ENCODE peak calls at places on chromosomes 5 and 9, in six cellular contexts. O is heart right ventricle, U is retinal pigment epithelial cell, M is NCI-H1417, S is psoas muscle, H is BE2C. Z is an unnamed sample.
A peak's percentile ranks its signal among the peaks of the same experiment; 100 is the strongest.

GRCh38 chr5:111071413-111071812 is at the start of gene TSLP:
- DNase-seq in O (no peak), U (no peak), M (no peak), S (no peak), H (no peak), Z (no peak)

GRCh38 chr9:121942866-121943265 is 150.2 kb downstream of the TTLL11 start:
- DNase-seq in O (no peak), U (no peak), M (no peak), S (no peak), H (no peak), Z (no peak)

GRCh38 chr9:118281787-118282186 is 577.6 kb downstream of the TLR4 start:
- DNase-seq in O (no peak), U (no peak), M (peak; percentile 11), S (no peak), H (no peak), Z (no peak)

GRCh38 chr5:6766558-6767191 is 53.4 kb downstream of the TENT4A start:
- DNase-seq in O (peak; percentile 89), U (peak; percentile 47), M (peak; percentile 99), S (peak; percentile 95), H (peak; percentile 96), Z (peak; percentile 91)

GRCh38 chr5:91373600-91373999 is 9.5 kb downstream of the ARRDC3 start:
- DNase-seq in O (no peak), U (no peak), M (no peak), S (no peak), H (no peak), Z (no peak)

GRCh38 chr9:126805546-126806262 is 864 bp downstream of the ZBTB43 start:
- DNase-seq in O (peak; percentile 56), U (no peak), M (peak; percentile 38), S (peak; percentile 94), H (peak; percentile 49), Z (peak; percentile 73)

GRCh38 chr5:132475939-132476852 is 14.4 kb downstream of the IRF1 start:
- DNase-seq in O (no peak), U (no peak), M (no peak), S (no peak), H (no peak), Z (no peak)

GRCh38 chr5:139640432-139641115 is 7.6 kb upstream of the CXXC5 start:
- DNase-seq in O (no peak), U (no peak), M (no peak), S (peak; percentile 82), H (no peak), Z (no peak)

GRCh38 chr5:177995691-177996595 is at the start of gene PROP1:
- DNase-seq in O (no peak), U (no peak), M (no peak), S (no peak), H (no peak), Z (no peak)

GRCh38 chr5:149421372-149421685 is 42.2 kb upstream of the IL17B start:
- DNase-seq in O (no peak), U (no peak), M (no peak), S (no peak), H (no peak), Z (no peak)

GRCh38 chr9:37503736-37504135 is 18.0 kb downstream of the POLR1E start:
- DNase-seq in O (no peak), U (no peak), M (no peak), S (no peak), H (no peak), Z (no peak)

GRCh38 chr5:135493406-135494180 is 41.4 kb upstream of the TIFAB start:
- DNase-seq in O (no peak), U (peak; percentile 59), M (no peak), S (no peak), H (no peak), Z (no peak)

GRCh38 chr9:76177924-76178323 is 216.3 kb downstream of the RFK start:
- DNase-seq in O (no peak), U (no peak), M (no peak), S (no peak), H (no peak), Z (no peak)

GRCh38 chr9:136853596-136854112 is 1.5 kb downstream of the MAMDC4 start:
- DNase-seq in O (peak; percentile 10), U (no peak), M (no peak), S (peak; percentile 54), H (no peak), Z (peak; percentile 39)

GRCh38 chr9:114898741-114899140 is 31.6 kb downstream of the TNFSF8 start:
- DNase-seq in O (peak; percentile 31), U (no peak), M (no peak), S (no peak), H (no peak), Z (peak; percentile 73)

GRCh38 chr9:113579270-113580040 is 115.9 kb downstream of the RGS3 start:
- DNase-seq in O (no peak), U (no peak), M (peak; percentile 22), S (peak; percentile 71), H (no peak), Z (peak; percentile 77)

GRCh38 chr5:157540707-157541451 is 34.7 kb downstream of the ADAM19 start:
- DNase-seq in O (peak; percentile 45), U (no peak), M (no peak), S (peak; percentile 72), H (no peak), Z (peak; percentile 77)

GRCh38 chr9:92455217-92455616 is 27.1 kb downstream of the ASPN start:
- DNase-seq in O (no peak), U (no peak), M (peak; percentile 29), S (no peak), H (no peak), Z (no peak)

GRCh38 chr5:36614657-36615308 is 8.4 kb downstream of the SLC1A3 start:
- DNase-seq in O (no peak), U (no peak), M (no peak), S (no peak), H (no peak), Z (no peak)

GRCh38 chr9:69798737-69799136 is 21.9 kb upstream of the CFAP95 start:
- DNase-seq in O (no peak), U (no peak), M (peak; percentile 40), S (no peak), H (no peak), Z (no peak)

GRCh38 chr9:105500108-105500766 is 52.4 kb downstream of the FSD1L start:
- DNase-seq in O (no peak), U (no peak), M (no peak), S (no peak), H (no peak), Z (no peak)

GRCh38 chr5:125043781-125044391 is 297.4 kb upstream of the ZNF608 start:
- DNase-seq in O (peak; percentile 67), U (peak; percentile 89), M (peak; percentile 8), S (peak; percentile 59), H (peak; percentile 90), Z (peak; percentile 82)

Z was measured in Right ventricle myocardium superior.